ENCODE peak calls at places on chromosomes 12 and 14, in six cellular contexts. One of them, this sample, is unnamed.

GRCh38 chr12:68831751-68832503 is 23.9 kb downstream of the MDM2 start:
- DNase-seq in upper lobe of right lung: no peak
- DNase-seq in IMR-90: no peak
- DNase-seq in endothelial cell of umbilical vein: no peak
- DNase-seq in cardiac muscle cell: no peak
- DNase-seq in uterus: no peak
- DNase-seq in this sample: no peak

GRCh38 chr12:32390572-32391219 is 8.7 kb upstream of the FGD4 start:
- DNase-seq in upper lobe of right lung: peak; percentile 86
- DNase-seq in IMR-90: no peak
- DNase-seq in endothelial cell of umbilical vein: peak; percentile 14
- DNase-seq in cardiac muscle cell: no peak
- DNase-seq in uterus: no peak
- DNase-seq in this sample: peak; percentile 7

GRCh38 chr12:67940780-67941243 is 48.4 kb upstream of the IFNG-AS1 start:
- DNase-seq in upper lobe of right lung: no peak
- DNase-seq in IMR-90: peak; percentile 40
- DNase-seq in endothelial cell of umbilical vein: no peak
- DNase-seq in cardiac muscle cell: peak; percentile 63
- DNase-seq in uterus: no peak
- DNase-seq in this sample: no peak

GRCh38 chr12:53219956-53220856 is 11.8 kb downstream of the RARG start:
- DNase-seq in upper lobe of right lung: peak; percentile 84
- DNase-seq in IMR-90: peak; percentile 78
- DNase-seq in endothelial cell of umbilical vein: peak; percentile 79
- DNase-seq in cardiac muscle cell: peak; percentile 81
- DNase-seq in uterus: no peak
- DNase-seq in this sample: peak; percentile 95

GRCh38 chr12:3313655-3314305 is 177.2 kb upstream of the PRMT8 start:
- DNase-seq in upper lobe of right lung: no peak
- DNase-seq in IMR-90: peak; percentile 20
- DNase-seq in endothelial cell of umbilical vein: peak; percentile 20
- DNase-seq in cardiac muscle cell: peak; percentile 45
- DNase-seq in uterus: peak; percentile 48
- DNase-seq in this sample: no peak

GRCh38 chr14:101977311-101978071 is 13.1 kb downstream of the DYNC1H1 start:
- DNase-seq in upper lobe of right lung: no peak
- DNase-seq in IMR-90: peak; percentile 75
- DNase-seq in endothelial cell of umbilical vein: no peak
- DNase-seq in cardiac muscle cell: no peak
- DNase-seq in uterus: no peak
- DNase-seq in this sample: no peak

GRCh38 chr14:72947366-72948160 is 21.3 kb downstream of the DCAF4 start:
- DNase-seq in upper lobe of right lung: no peak
- DNase-seq in IMR-90: no peak
- DNase-seq in endothelial cell of umbilical vein: no peak
- DNase-seq in cardiac muscle cell: no peak
- DNase-seq in uterus: no peak
- DNase-seq in this sample: peak; percentile 7

GRCh38 chr12:79083181-79083580 is 218.6 kb downstream of the SYT1 start:
- DNase-seq in upper lobe of right lung: no peak
- DNase-seq in IMR-90: peak; percentile 7
- DNase-seq in endothelial cell of umbilical vein: peak; percentile 1
- DNase-seq in cardiac muscle cell: no peak
- DNase-seq in uterus: no peak
- DNase-seq in this sample: peak; percentile 6

GRCh38 chr14:54189358-54190354 is 207.2 kb upstream of the CDKN3 start:
- DNase-seq in upper lobe of right lung: no peak
- DNase-seq in IMR-90: peak; percentile 83
- DNase-seq in endothelial cell of umbilical vein: peak; percentile 76
- DNase-seq in cardiac muscle cell: no peak
- DNase-seq in uterus: no peak
- DNase-seq in this sample: peak; percentile 78

GRCh38 chr14:56195727-56196126 is 77.5 kb downstream of the PELI2 start:
- DNase-seq in upper lobe of right lung: no peak
- DNase-seq in IMR-90: peak; percentile 58
- DNase-seq in endothelial cell of umbilical vein: peak; percentile 31
- DNase-seq in cardiac muscle cell: no peak
- DNase-seq in uterus: no peak
- DNase-seq in this sample: no peak

GRCh38 chr12:51672334-51672733 is 81.3 kb downstream of the SCN8A start:
- DNase-seq in upper lobe of right lung: no peak
- DNase-seq in IMR-90: peak; percentile 56
- DNase-seq in endothelial cell of umbilical vein: no peak
- DNase-seq in cardiac muscle cell: no peak
- DNase-seq in uterus: no peak
- DNase-seq in this sample: peak; percentile 20

GRCh38 chr14:65728604-65729003 is 316.1 kb downstream of the FUT8 start:
- DNase-seq in upper lobe of right lung: no peak
- DNase-seq in IMR-90: no peak
- DNase-seq in endothelial cell of umbilical vein: no peak
- DNase-seq in cardiac muscle cell: no peak
- DNase-seq in uterus: no peak
- DNase-seq in this sample: no peak

GRCh38 chr12:47754881-47755280 is 3.8 kb downstream of the RAPGEF3 start:
- DNase-seq in upper lobe of right lung: peak; percentile 88
- DNase-seq in IMR-90: no peak
- DNase-seq in endothelial cell of umbilical vein: no peak
- DNase-seq in cardiac muscle cell: no peak
- DNase-seq in uterus: no peak
- DNase-seq in this sample: no peak

GRCh38 chr12:120999191-121000120 is 16.8 kb downstream of the C12orf43 start:
- DNase-seq in upper lobe of right lung: no peak
- DNase-seq in IMR-90: peak; percentile 62
- DNase-seq in endothelial cell of umbilical vein: no peak
- DNase-seq in cardiac muscle cell: no peak
- DNase-seq in uterus: no peak
- DNase-seq in this sample: no peak

GRCh38 chr12:32025906-32026305 is 66.7 kb downstream of the RESF1 start:
- DNase-seq in upper lobe of right lung: no peak
- DNase-seq in IMR-90: no peak
- DNase-seq in endothelial cell of umbilical vein: no peak
- DNase-seq in cardiac muscle cell: no peak
- DNase-seq in uterus: no peak
- DNase-seq in this sample: no peak

GRCh38 chr12:11771356-11771755 is 121.9 kb downstream of the ETV6 start:
- DNase-seq in upper lobe of right lung: no peak
- DNase-seq in IMR-90: peak; percentile 37
- DNase-seq in endothelial cell of umbilical vein: no peak
- DNase-seq in cardiac muscle cell: no peak
- DNase-seq in uterus: no peak
- DNase-seq in this sample: no peak

GRCh38 chr14:39315859-39316444 is 82.2 kb downstream of the MIA2 start:
- DNase-seq in upper lobe of right lung: no peak
- DNase-seq in IMR-90: no peak
- DNase-seq in endothelial cell of umbilical vein: no peak
- DNase-seq in cardiac muscle cell: no peak
- DNase-seq in uterus: no peak
- DNase-seq in this sample: no peak

GRCh38 chr12:6322352-6322751 is 11.9 kb downstream of the PLEKHG6 start:
- DNase-seq in upper lobe of right lung: no peak
- DNase-seq in IMR-90: no peak
- DNase-seq in endothelial cell of umbilical vein: peak; percentile 63
- DNase-seq in cardiac muscle cell: no peak
- DNase-seq in uterus: no peak
- DNase-seq in this sample: no peak

GRCh38 chr14:64983439-64984310 is 3.0 kb upstream of the FNTB start:
- DNase-seq in upper lobe of right lung: no peak
- DNase-seq in IMR-90: peak; percentile 74
- DNase-seq in endothelial cell of umbilical vein: peak; percentile 76
- DNase-seq in cardiac muscle cell: peak; percentile 54
- DNase-seq in uterus: no peak
- DNase-seq in this sample: no peak

GRCh38 chr14:26173581-26173980 is 424.3 kb downstream of the NOVA1 start:
- DNase-seq in upper lobe of right lung: no peak
- DNase-seq in IMR-90: no peak
- DNase-seq in endothelial cell of umbilical vein: no peak
- DNase-seq in cardiac muscle cell: no peak
- DNase-seq in uterus: no peak
- DNase-seq in this sample: no peak

DNA sequence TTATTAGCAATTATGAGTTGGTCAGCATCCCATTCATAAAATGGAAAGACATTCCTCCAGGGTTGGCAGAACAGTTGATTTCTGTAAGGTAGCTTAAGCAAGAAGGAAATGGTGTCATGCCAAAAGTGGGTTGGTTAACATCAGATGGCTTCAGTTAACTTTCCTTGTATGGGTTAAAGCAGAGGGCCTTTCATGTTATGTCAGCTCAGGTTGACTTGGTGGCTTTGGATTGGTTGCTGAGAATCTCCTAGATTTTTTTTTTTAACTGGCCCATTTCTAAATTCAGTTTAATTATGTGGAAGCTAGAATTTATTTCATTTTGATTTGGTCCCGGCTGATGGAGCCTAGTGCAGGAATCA is 87.8 kb downstream of the BBS10 start:
- DNase-seq in upper lobe of right lung: no peak
- DNase-seq in IMR-90: peak; percentile 55
- DNase-seq in endothelial cell of umbilical vein: peak; percentile 48
- DNase-seq in cardiac muscle cell: no peak
- DNase-seq in uterus: no peak
- DNase-seq in this sample: peak; percentile 77
- H3K27ac ChIP-seq in upper lobe of right lung: peak overlapping the region; percentile 75
- H3K27ac ChIP-seq in IMR-90: peak overlapping the region; percentile 44
- H3K27ac ChIP-seq in endothelial cell of umbilical vein: peak overlapping the region; percentile 96
- H3K27ac ChIP-seq in cardiac muscle cell: no peak overlapping the region
- H3K27ac ChIP-seq in uterus: no peak overlapping the region
- H3K27ac ChIP-seq in this sample: peak overlapping the region; percentile 17

GRCh38 chr14:106044515-106044914 is 518.1 kb downstream of the TMEM121 start:
- DNase-seq in upper lobe of right lung: no peak
- DNase-seq in IMR-90: no peak
- DNase-seq in endothelial cell of umbilical vein: no peak
- DNase-seq in cardiac muscle cell: no peak
- DNase-seq in uterus: no peak
- DNase-seq in this sample: no peak

GRCh38 chr14:106039400-106039799 is 513.0 kb downstream of the TMEM121 start:
- DNase-seq in upper lobe of right lung: peak; percentile 78
- DNase-seq in IMR-90: no peak
- DNase-seq in endothelial cell of umbilical vein: no peak
- DNase-seq in cardiac muscle cell: no peak
- DNase-seq in uterus: no peak
- DNase-seq in this sample: no peak

GRCh38 chr14:106044949-106045596 is 518.7 kb downstream of the TMEM121 start:
- DNase-seq in upper lobe of right lung: peak; percentile 77
- DNase-seq in IMR-90: no peak
- DNase-seq in endothelial cell of umbilical vein: no peak
- DNase-seq in cardiac muscle cell: no peak
- DNase-seq in uterus: no peak
- DNase-seq in this sample: no peak
- TF ChIP-seq CTCF in upper lobe of right lung: peak; percentile 58
- TF ChIP-seq CTCF in IMR-90: peak; percentile 16
- TF ChIP-seq CTCF in endothelial cell of umbilical vein: no peak
- TF ChIP-seq CTCF in cardiac muscle cell: no peak
- TF ChIP-seq CTCF in uterus: no peak
- TF ChIP-seq CTCF in this sample: peak; percentile 21

DNA sequence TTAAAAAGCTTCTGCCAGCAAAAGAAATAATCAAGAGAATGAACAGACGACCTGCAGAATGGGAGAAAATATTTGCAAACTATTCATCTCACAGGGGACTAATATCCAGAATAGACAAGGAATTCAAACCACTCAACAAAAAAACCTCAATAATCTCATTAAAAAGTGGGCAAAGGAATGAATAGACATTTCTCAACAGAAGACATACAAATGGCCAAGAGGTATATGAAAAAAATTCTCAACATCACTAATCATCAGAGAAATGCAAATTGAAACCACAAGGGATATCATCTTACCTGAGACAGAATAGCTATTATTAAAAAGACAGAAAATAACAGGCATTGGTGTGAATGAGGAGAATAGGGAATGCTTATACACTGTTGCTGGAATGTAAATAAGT is 270.0 kb downstream of the DACT1 start:
- DNase-seq in upper lobe of right lung: no peak
- DNase-seq in IMR-90: peak; percentile 31
- DNase-seq in endothelial cell of umbilical vein: no peak
- DNase-seq in cardiac muscle cell: no peak
- DNase-seq in uterus: no peak
- DNase-seq in this sample: peak; percentile 39
- H3K4me1 ChIP-seq in upper lobe of right lung: no peaks in the 10 kb centered on the region
- H3K4me1 ChIP-seq in IMR-90: peaks cover 2% of the 10 kb centered on the region
- H3K4me1 ChIP-seq in endothelial cell of umbilical vein: no peaks in the 10 kb centered on the region
- H3K4me1 ChIP-seq in cardiac muscle cell: peaks cover 5% of the 10 kb centered on the region
- H3K4me1 ChIP-seq in uterus: no peaks in the 10 kb centered on the region
- H3K4me1 ChIP-seq in this sample: peaks cover 9% of the 10 kb centered on the region

GRCh38 chr12:76901628-76902386 is 23.0 kb upstream of the CSRP2 start:
- DNase-seq in upper lobe of right lung: no peak
- DNase-seq in IMR-90: no peak
- DNase-seq in endothelial cell of umbilical vein: no peak
- DNase-seq in cardiac muscle cell: no peak
- DNase-seq in uterus: no peak
- DNase-seq in this sample: no peak
- H3K27ac ChIP-seq in upper lobe of right lung: no peak overlapping the region
- H3K27ac ChIP-seq in IMR-90: no peak overlapping the region
- H3K27ac ChIP-seq in endothelial cell of umbilical vein: no peak overlapping the region
- H3K27ac ChIP-seq in cardiac muscle cell: no peak overlapping the region
- H3K27ac ChIP-seq in uterus: no peak overlapping the region
- H3K27ac ChIP-seq in this sample: no peak overlapping the region

DNA sequence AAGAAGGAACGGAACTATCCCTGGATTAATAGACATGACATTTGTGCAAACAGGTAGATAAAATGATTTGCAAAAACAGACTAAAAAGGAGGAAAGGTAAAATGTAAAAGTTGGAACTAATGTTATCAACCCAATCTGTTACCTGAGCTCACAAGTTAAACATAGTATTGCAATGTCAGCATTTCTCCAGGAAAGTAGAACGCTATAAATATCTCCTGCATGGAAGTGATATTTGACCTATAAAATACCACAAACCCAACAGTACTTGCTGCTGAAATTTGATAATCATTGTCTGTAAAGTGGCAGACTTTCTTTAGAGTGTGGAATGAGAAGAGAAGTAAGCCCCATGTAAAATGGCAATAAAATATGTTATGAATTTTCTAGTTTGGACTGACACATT is 1435.7 kb downstream of the LRFN5 start:
- DNase-seq in upper lobe of right lung: no peak
- DNase-seq in IMR-90: no peak
- DNase-seq in endothelial cell of umbilical vein: no peak
- DNase-seq in cardiac muscle cell: no peak
- DNase-seq in uterus: no peak
- DNase-seq in this sample: no peak
- TF ChIP-seq CTCF in upper lobe of right lung: no peak
- TF ChIP-seq CTCF in IMR-90: no peak
- TF ChIP-seq CTCF in endothelial cell of umbilical vein: no peak
- TF ChIP-seq CTCF in cardiac muscle cell: no peak
- TF ChIP-seq CTCF in uterus: no peak
- TF ChIP-seq CTCF in this sample: no peak